ENCODE peak calls at places on chromosomes 7 and 10, in five cellular contexts. One of them, this sample, is unnamed.

GRCh38 chr7:25098096-25099046 is 26.7 kb downstream of the CYCS start:
- DNase-seq in GM12878: no peak
- DNase-seq in K562: peak
- DNase-seq in H1: peak
- DNase-seq in HepG2: peak
- DNase-seq in this sample: peak

GRCh38 chr10:114758331-114758730 is 63.2 kb upstream of the FHIP2A start:
- DNase-seq in GM12878: no peak
- DNase-seq in K562: no peak
- DNase-seq in H1: no peak
- DNase-seq in HepG2: no peak
- DNase-seq in this sample: no peak

GRCh38 chr7:19491821-19492452 is 216.9 kb downstream of the POLR1F start:
- DNase-seq in GM12878: no peak
- DNase-seq in K562: peak
- DNase-seq in H1: no peak
- DNase-seq in HepG2: no peak
- DNase-seq in this sample: peak

GRCh38 chr10:47299989-47300931 is at the start of gene GDF10:
- DNase-seq in GM12878: no peak
- DNase-seq in K562: no peak
- DNase-seq in H1: peak
- DNase-seq in HepG2: peak
- DNase-seq in this sample: peak

GRCh38 chr10:47311193-47311899 is 10.9 kb upstream of the GDF2 start:
- DNase-seq in GM12878: no peak
- DNase-seq in K562: peak
- DNase-seq in H1: no peak
- DNase-seq in HepG2: no peak
- DNase-seq in this sample: no peak

GRCh38 chr7:44066494-44067063 is 1.2 kb upstream of the PGAM2 start:
- DNase-seq in GM12878: no peak
- DNase-seq in K562: no peak
- DNase-seq in H1: no peak
- DNase-seq in HepG2: no peak
- DNase-seq in this sample: no peak

GRCh38 chr7:41503438-41503837 is 199.5 kb downstream of the INHBA start:
- DNase-seq in GM12878: no peak
- DNase-seq in K562: no peak
- DNase-seq in H1: no peak
- DNase-seq in HepG2: no peak
- DNase-seq in this sample: no peak

GRCh38 chr7:151243411-151244155 is 4.9 kb downstream of the SMARCD3 start:
- DNase-seq in GM12878: no peak
- DNase-seq in K562: no peak
- DNase-seq in H1: peak
- DNase-seq in HepG2: no peak
- DNase-seq in this sample: no peak

GRCh38 chr10:53479365-53479764 is 706.8 kb upstream of the MBL2 start:
- DNase-seq in GM12878: no peak
- DNase-seq in K562: no peak
- DNase-seq in H1: no peak
- DNase-seq in HepG2: no peak
- DNase-seq in this sample: no peak

GRCh38 chr7:127347567-127348246 is 44.8 kb downstream of the ZNF800 start:
- DNase-seq in GM12878: no peak
- DNase-seq in K562: peak
- DNase-seq in H1: peak
- DNase-seq in HepG2: peak
- DNase-seq in this sample: peak

GRCh38 chr7:78412216-78412858 is 613.8 kb downstream of the PHTF2 start:
- DNase-seq in GM12878: no peak
- DNase-seq in K562: no peak
- DNase-seq in H1: no peak
- DNase-seq in HepG2: no peak
- DNase-seq in this sample: no peak

GRCh38 chr10:126904807-126905686 is at the start of gene DOCK1:
- DNase-seq in GM12878: no peak
- DNase-seq in K562: no peak
- DNase-seq in H1: peak
- DNase-seq in HepG2: peak
- DNase-seq in this sample: peak

GRCh38 chr7:132950685-132951084 is 131.2 kb downstream of the CHCHD3 start:
- DNase-seq in GM12878: no peak
- DNase-seq in K562: no peak
- DNase-seq in H1: no peak
- DNase-seq in HepG2: no peak
- DNase-seq in this sample: no peak

GRCh38 chr7:30791126-30791525 is 19.9 kb downstream of the MINDY4 start:
- DNase-seq in GM12878: no peak
- DNase-seq in K562: no peak
- DNase-seq in H1: peak
- DNase-seq in HepG2: no peak
- DNase-seq in this sample: no peak

GRCh38 chr7:30799206-30799975 is 28.2 kb downstream of the MINDY4 start:
- DNase-seq in GM12878: peak
- DNase-seq in K562: no peak
- DNase-seq in H1: peak
- DNase-seq in HepG2: no peak
- DNase-seq in this sample: no peak

GRCh38 chr7:30797294-30798040 is 26.2 kb downstream of the MINDY4 start:
- DNase-seq in GM12878: no peak
- DNase-seq in K562: no peak
- DNase-seq in H1: peak
- DNase-seq in HepG2: no peak
- DNase-seq in this sample: no peak

GRCh38 chr7:30796105-30796869 is 25.1 kb downstream of the MINDY4 start:
- DNase-seq in GM12878: no peak
- DNase-seq in K562: no peak
- DNase-seq in H1: no peak
- DNase-seq in HepG2: no peak
- DNase-seq in this sample: no peak

GRCh38 chr7:30795161-30795943 is 24.1 kb downstream of the MINDY4 start:
- DNase-seq in GM12878: no peak
- DNase-seq in K562: no peak
- DNase-seq in H1: no peak
- DNase-seq in HepG2: no peak
- DNase-seq in this sample: no peak
- TF ChIP-seq JUND in GM12878: no peak
- TF ChIP-seq JUND in K562: no peak
- TF ChIP-seq JUND in H1: no peak
- TF ChIP-seq JUND in HepG2: no peak
- TF ChIP-seq JUND in this sample: no peak

GRCh38 chr7:94088560-94088959 is 84.4 kb upstream of the BET1 start:
- DNase-seq in GM12878: no peak
- DNase-seq in K562: no peak
- DNase-seq in H1: no peak
- DNase-seq in HepG2: no peak
- DNase-seq in this sample: no peak
- TF ChIP-seq USF2 in GM12878: no peak
- TF ChIP-seq USF2 in K562: no peak
- TF ChIP-seq USF2 in H1: no peak
- TF ChIP-seq USF2 in HepG2: no peak
- TF ChIP-seq USF2 in this sample: no peak

GRCh38 chr10:29681700-29682444 is 47.1 kb upstream of the SVIL start:
- DNase-seq in GM12878: no peak
- DNase-seq in K562: no peak
- DNase-seq in H1: no peak
- DNase-seq in HepG2: no peak
- DNase-seq in this sample: no peak
- TF ChIP-seq JUND in GM12878: no peak
- TF ChIP-seq JUND in K562: no peak
- TF ChIP-seq JUND in H1: no peak
- TF ChIP-seq JUND in HepG2: no peak
- TF ChIP-seq JUND in this sample: no peak

GRCh38 chr10:62048919-62049636 is 147.6 kb downstream of the ARID5B start:
- DNase-seq in GM12878: no peak
- DNase-seq in K562: peak
- DNase-seq in H1: peak
- DNase-seq in HepG2: peak
- DNase-seq in this sample: peak

GRCh38 chr10:62052276-62052675 is 150.8 kb downstream of the ARID5B start:
- DNase-seq in GM12878: no peak
- DNase-seq in K562: no peak
- DNase-seq in H1: no peak
- DNase-seq in HepG2: no peak
- DNase-seq in this sample: no peak

GRCh38 chr10:62049815-62050626 is 148.5 kb downstream of the ARID5B start:
- DNase-seq in GM12878: no peak
- DNase-seq in K562: no peak
- DNase-seq in H1: no peak
- DNase-seq in HepG2: no peak
- DNase-seq in this sample: no peak

GRCh38 chr10:62050627-62050924 is 149.1 kb downstream of the ARID5B start:
- DNase-seq in GM12878: no peak
- DNase-seq in K562: no peak
- DNase-seq in H1: no peak
- DNase-seq in HepG2: no peak
- DNase-seq in this sample: no peak

GRCh38 chr10:62050941-62051433 is 149.5 kb downstream of the ARID5B start:
- DNase-seq in GM12878: peak
- DNase-seq in K562: peak
- DNase-seq in H1: no peak
- DNase-seq in HepG2: peak
- DNase-seq in this sample: no peak
- TF ChIP-seq USF2 in GM12878: no peak
- TF ChIP-seq USF2 in K562: no peak
- TF ChIP-seq USF2 in H1: no peak
- TF ChIP-seq USF2 in HepG2: no peak
- TF ChIP-seq USF2 in this sample: no peak

DNA sequence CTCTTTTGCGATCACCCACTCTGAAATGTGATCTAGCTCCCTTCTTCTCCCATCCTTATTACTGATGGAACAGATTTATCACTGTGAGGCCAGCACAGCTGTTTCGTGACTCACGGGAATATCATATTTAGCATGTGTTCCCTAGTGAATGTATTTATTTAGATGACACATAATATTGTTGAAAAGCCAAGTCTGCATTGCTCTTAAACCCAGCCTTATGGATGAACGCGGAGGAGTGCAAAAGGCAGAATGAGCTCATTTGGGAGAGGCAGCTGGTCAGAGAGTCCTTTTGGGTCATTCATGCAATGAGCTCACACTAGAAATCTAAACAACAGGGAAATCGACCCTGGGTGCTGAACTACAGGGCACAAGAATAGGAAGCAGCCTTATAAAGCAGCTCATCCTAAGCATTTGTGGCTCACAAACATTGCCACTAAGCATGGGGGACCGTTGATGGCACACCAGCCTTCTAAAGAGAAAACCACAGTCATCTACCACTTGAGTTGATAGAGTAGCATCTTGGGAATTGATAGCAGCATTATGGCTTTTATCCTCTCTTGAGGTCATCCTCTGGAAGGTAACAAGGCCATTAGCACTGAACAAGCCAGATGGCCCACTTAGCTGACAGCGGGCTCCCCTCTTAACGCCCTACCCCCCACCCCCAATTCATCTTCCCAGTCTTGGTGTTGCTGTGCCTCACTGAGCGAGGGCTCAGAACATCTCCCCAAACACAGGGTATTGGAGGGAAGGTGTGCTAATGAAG is 32.9 kb upstream of the SDK1 start:
- DNase-seq in GM12878: no peak
- DNase-seq in K562: no peak
- DNase-seq in H1: no peak
- DNase-seq in HepG2: no peak
- DNase-seq in this sample: no peak
- TF ChIP-seq JUND in GM12878: no peak
- TF ChIP-seq JUND in K562: no peak
- TF ChIP-seq JUND in H1: no peak
- TF ChIP-seq JUND in HepG2: no peak
- TF ChIP-seq JUND in this sample: no peak

DNA sequence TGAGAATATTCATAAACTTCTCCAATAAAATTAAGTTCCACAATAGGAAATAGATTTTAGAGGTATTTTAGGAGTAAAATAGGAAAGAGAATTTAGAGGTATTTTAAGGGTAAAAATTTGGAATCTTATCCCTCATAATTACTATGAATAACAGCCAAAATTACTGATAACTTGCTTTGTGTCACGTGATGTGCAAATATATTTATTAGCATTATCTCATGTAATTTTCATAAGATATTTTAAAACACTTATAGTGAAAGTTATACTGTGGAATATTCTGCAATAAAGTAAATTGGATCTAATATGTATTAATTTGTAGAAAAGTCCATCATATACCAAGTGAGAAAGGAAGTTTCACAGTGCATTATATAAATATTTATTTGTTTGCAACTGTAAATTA is 64.2 kb upstream of the VWDE start:
- DNase-seq in GM12878: no peak
- DNase-seq in K562: no peak
- DNase-seq in H1: no peak
- DNase-seq in HepG2: no peak
- DNase-seq in this sample: no peak
- TF ChIP-seq USF2 in GM12878: no peak
- TF ChIP-seq USF2 in K562: no peak
- TF ChIP-seq USF2 in H1: no peak
- TF ChIP-seq USF2 in HepG2: no peak
- TF ChIP-seq USF2 in this sample: no peak

DNA sequence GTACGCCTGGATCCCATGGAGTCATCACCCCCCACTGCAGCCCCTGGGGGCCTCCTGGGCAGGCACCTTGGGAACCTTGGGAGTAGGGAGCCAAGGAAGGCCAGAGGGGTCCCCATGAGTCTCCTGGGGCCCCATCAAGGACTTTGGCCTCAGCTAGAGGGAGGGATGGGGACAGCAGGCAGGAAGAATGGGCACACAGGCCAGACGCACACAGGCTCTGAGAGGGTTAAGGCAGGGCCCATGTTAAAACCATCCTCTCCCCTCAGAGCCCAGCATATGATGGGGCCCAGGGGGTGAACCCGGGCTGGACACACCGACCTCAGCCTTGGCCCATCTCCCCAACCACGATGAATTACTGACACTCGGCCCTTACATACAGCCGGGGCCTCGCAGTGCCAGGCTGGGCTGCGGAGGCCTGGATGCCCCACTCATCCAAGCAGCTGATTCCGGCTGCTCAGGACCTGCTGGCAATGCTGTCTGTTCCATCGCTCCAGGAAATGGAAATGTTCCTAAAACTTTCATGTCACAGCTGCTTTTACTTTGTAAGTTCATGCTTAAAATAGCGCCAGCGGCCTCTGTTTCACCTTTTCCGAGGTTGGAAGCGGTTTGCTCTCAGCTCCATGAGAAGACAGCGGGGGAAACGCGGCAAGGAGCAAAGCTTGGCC is 17.3 kb upstream of the INPP5A start:
- DNase-seq in GM12878: no peak
- DNase-seq in K562: no peak
- DNase-seq in H1: no peak
- DNase-seq in HepG2: no peak
- DNase-seq in this sample: no peak
- TF ChIP-seq JUND in GM12878: no peak
- TF ChIP-seq JUND in K562: no peak
- TF ChIP-seq JUND in H1: no peak
- TF ChIP-seq JUND in HepG2: no peak
- TF ChIP-seq JUND in this sample: no peak

GRCh38 chr7:94396044-94396443 is 1.3 kb downstream of the COL1A2 start:
- DNase-seq in GM12878: no peak
- DNase-seq in K562: peak
- DNase-seq in H1: no peak
- DNase-seq in HepG2: no peak
- DNase-seq in this sample: no peak
- TF ChIP-seq USF2 in GM12878: no peak
- TF ChIP-seq USF2 in K562: no peak
- TF ChIP-seq USF2 in H1: no peak
- TF ChIP-seq USF2 in HepG2: no peak
- TF ChIP-seq USF2 in this sample: no peak